ENCODE peak calls at places on chromosomes 4 and X, in seven cellular contexts. One of them, this sample, is unnamed.

GRCh38 chr4:32268949-32269348 is 1548.8 kb downstream of the PCDH7 start:
- DNase-seq in WERI-Rb-1: no peak
- DNase-seq in GM13976: no peak
- DNase-seq in left ventricle myocardium inferior: no peak
- DNase-seq in AG04450: no peak
- DNase-seq in GM20000: no peak
- DNase-seq in pancreas: no peak
- DNase-seq in this sample: no peak

GRCh38 chrX:89021964-89022363 is 274.9 kb downstream of the CPXCR1 start:
- DNase-seq in WERI-Rb-1: no peak
- DNase-seq in GM13976: no peak
- DNase-seq in left ventricle myocardium inferior: no peak
- DNase-seq in AG04450: no peak
- DNase-seq in GM20000: no peak
- DNase-seq in pancreas: no peak
- DNase-seq in this sample: no peak

GRCh38 chr4:38805530-38806145 is 1.0 kb upstream of the TLR1 start:
- DNase-seq in WERI-Rb-1: no peak
- DNase-seq in GM13976: peak; percentile 71
- DNase-seq in left ventricle myocardium inferior: peak; percentile 17
- DNase-seq in AG04450: no peak
- DNase-seq in GM20000: peak; percentile 86
- DNase-seq in pancreas: no peak
- DNase-seq in this sample: no peak

GRCh38 chr4:1318488-1319213 is 28.4 kb upstream of the UVSSA start:
- DNase-seq in WERI-Rb-1: peak; percentile 47
- DNase-seq in GM13976: no peak
- DNase-seq in left ventricle myocardium inferior: peak; percentile 10
- DNase-seq in AG04450: no peak
- DNase-seq in GM20000: no peak
- DNase-seq in pancreas: no peak
- DNase-seq in this sample: no peak

GRCh38 chr4:5751918-5752802 is 41.2 kb downstream of the EVC start:
- DNase-seq in WERI-Rb-1: peak; percentile 97
- DNase-seq in GM13976: no peak
- DNase-seq in left ventricle myocardium inferior: no peak
- DNase-seq in AG04450: no peak
- DNase-seq in GM20000: no peak
- DNase-seq in pancreas: no peak
- DNase-seq in this sample: no peak

GRCh38 chr4:108636246-108636645 is 14.2 kb upstream of the OSTC start:
- DNase-seq in WERI-Rb-1: no peak
- DNase-seq in GM13976: no peak
- DNase-seq in left ventricle myocardium inferior: no peak
- DNase-seq in AG04450: no peak
- DNase-seq in GM20000: no peak
- DNase-seq in pancreas: no peak
- DNase-seq in this sample: no peak

GRCh38 chr4:146621-147020 is 22.3 kb downstream of the ZNF718 start:
- DNase-seq in WERI-Rb-1: no peak
- DNase-seq in GM13976: no peak
- DNase-seq in left ventricle myocardium inferior: no peak
- DNase-seq in AG04450: no peak
- DNase-seq in GM20000: no peak
- DNase-seq in pancreas: no peak
- DNase-seq in this sample: no peak

GRCh38 chr4:164488114-164488513 is 265.8 kb upstream of the SMIM31 start:
- DNase-seq in WERI-Rb-1: no peak
- DNase-seq in GM13976: no peak
- DNase-seq in left ventricle myocardium inferior: no peak
- DNase-seq in AG04450: no peak
- DNase-seq in GM20000: no peak
- DNase-seq in pancreas: no peak
- DNase-seq in this sample: no peak

GRCh38 chr4:40626183-40626990 is 3.3 kb downstream of the RBM47 start:
- DNase-seq in WERI-Rb-1: no peak
- DNase-seq in GM13976: no peak
- DNase-seq in left ventricle myocardium inferior: no peak
- DNase-seq in AG04450: no peak
- DNase-seq in GM20000: no peak
- DNase-seq in pancreas: no peak
- DNase-seq in this sample: no peak

GRCh38 chr4:152309418-152309817 is 226.5 kb downstream of the FBXW7 start:
- DNase-seq in WERI-Rb-1: no peak
- DNase-seq in GM13976: no peak
- DNase-seq in left ventricle myocardium inferior: no peak
- DNase-seq in AG04450: no peak
- DNase-seq in GM20000: no peak
- DNase-seq in pancreas: no peak
- DNase-seq in this sample: no peak

GRCh38 chr4:141258558-141258957 is 37.9 kb downstream of the ZNF330 start:
- DNase-seq in WERI-Rb-1: no peak
- DNase-seq in GM13976: no peak
- DNase-seq in left ventricle myocardium inferior: no peak
- DNase-seq in AG04450: no peak
- DNase-seq in GM20000: no peak
- DNase-seq in pancreas: no peak
- DNase-seq in this sample: no peak

GRCh38 chr4:3801931-3802550 is 35.9 kb downstream of the ADRA2C start:
- DNase-seq in WERI-Rb-1: peak; percentile 72
- DNase-seq in GM13976: no peak
- DNase-seq in left ventricle myocardium inferior: no peak
- DNase-seq in AG04450: no peak
- DNase-seq in GM20000: no peak
- DNase-seq in pancreas: no peak
- DNase-seq in this sample: no peak

GRCh38 chrX:31445542-31445941 is 373.7 kb upstream of the FTHL17 start:
- DNase-seq in WERI-Rb-1: no peak
- DNase-seq in GM13976: no peak
- DNase-seq in left ventricle myocardium inferior: no peak
- DNase-seq in AG04450: no peak
- DNase-seq in GM20000: no peak
- DNase-seq in pancreas: no peak
- DNase-seq in this sample: no peak

GRCh38 chrX:9163153-9163790 is 129.3 kb upstream of the FAM9B start:
- DNase-seq in WERI-Rb-1: no peak
- DNase-seq in GM13976: no peak
- DNase-seq in left ventricle myocardium inferior: no peak
- DNase-seq in AG04450: no peak
- DNase-seq in GM20000: no peak
- DNase-seq in pancreas: no peak
- DNase-seq in this sample: no peak

GRCh38 chr4:151250706-151251105 is 26.3 kb upstream of the PRSS48 start:
- DNase-seq in WERI-Rb-1: no peak
- DNase-seq in GM13976: no peak
- DNase-seq in left ventricle myocardium inferior: no peak
- DNase-seq in AG04450: no peak
- DNase-seq in GM20000: no peak
- DNase-seq in pancreas: no peak
- DNase-seq in this sample: no peak

GRCh38 chrX:33086886-33087285 is 124.5 kb downstream of the DMD start:
- DNase-seq in WERI-Rb-1: no peak
- DNase-seq in GM13976: no peak
- DNase-seq in left ventricle myocardium inferior: no peak
- DNase-seq in AG04450: no peak
- DNase-seq in GM20000: no peak
- DNase-seq in pancreas: no peak
- DNase-seq in this sample: no peak

DNA sequence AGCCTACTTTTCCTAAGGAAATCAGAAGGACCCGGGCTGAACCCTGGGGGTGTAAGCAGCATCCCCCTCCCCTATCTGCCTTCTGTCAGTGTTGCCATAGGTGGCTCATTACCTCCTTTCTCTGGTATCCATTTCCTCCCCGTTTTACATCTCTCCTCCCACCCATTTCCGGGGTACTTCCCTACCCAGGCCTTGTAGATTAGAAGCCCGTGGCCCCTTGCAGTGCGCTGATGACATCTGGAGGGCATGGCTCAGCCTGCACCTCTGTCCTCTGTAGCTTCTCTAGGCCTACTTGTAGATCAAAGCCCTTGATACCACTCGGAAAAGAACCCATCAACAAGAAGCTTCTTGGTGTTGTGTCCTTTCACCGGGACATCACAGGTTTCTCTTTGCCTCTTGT is 71.8 kb downstream of the NBDY start:
- DNase-seq in WERI-Rb-1: no peak
- DNase-seq in GM13976: peak; percentile 59
- DNase-seq in left ventricle myocardium inferior: no peak
- DNase-seq in AG04450: no peak
- DNase-seq in GM20000: peak; percentile 24
- DNase-seq in pancreas: no peak
- DNase-seq in this sample: no peak
- TF ChIP-seq CTCF in WERI-Rb-1: no peak
- TF ChIP-seq CTCF in GM13976: no peak
- TF ChIP-seq CTCF in left ventricle myocardium inferior: no peak
- TF ChIP-seq CTCF in AG04450: no peak
- TF ChIP-seq CTCF in GM20000: no peak
- TF ChIP-seq CTCF in pancreas: no peak
- TF ChIP-seq CTCF in this sample: no peak

GRCh38 chrX:12080265-12080664 is 58.0 kb upstream of the FRMPD4 start:
- DNase-seq in WERI-Rb-1: peak; percentile 8
- DNase-seq in GM13976: peak; percentile 18
- DNase-seq in left ventricle myocardium inferior: no peak
- DNase-seq in AG04450: peak; percentile 7
- DNase-seq in GM20000: peak; percentile 6
- DNase-seq in pancreas: no peak
- DNase-seq in this sample: no peak
- TF ChIP-seq CTCF in WERI-Rb-1: peak; percentile 58
- TF ChIP-seq CTCF in GM13976: peak; percentile 35
- TF ChIP-seq CTCF in left ventricle myocardium inferior: peak; percentile 56
- TF ChIP-seq CTCF in AG04450: peak; percentile 60
- TF ChIP-seq CTCF in GM20000: peak; percentile 1
- TF ChIP-seq CTCF in pancreas: no peak
- TF ChIP-seq CTCF in this sample: peak; percentile 70

GRCh38 chr4:23614284-23614892 is 275.5 kb downstream of the PPARGC1A start:
- DNase-seq in WERI-Rb-1: peak; percentile 37
- DNase-seq in GM13976: peak; percentile 26
- DNase-seq in left ventricle myocardium inferior: no peak
- DNase-seq in AG04450: no peak
- DNase-seq in GM20000: peak; percentile 12
- DNase-seq in pancreas: no peak
- DNase-seq in this sample: no peak
- TF ChIP-seq CTCF in WERI-Rb-1: peak; percentile 72
- TF ChIP-seq CTCF in GM13976: peak; percentile 30
- TF ChIP-seq CTCF in left ventricle myocardium inferior: peak; percentile 49
- TF ChIP-seq CTCF in AG04450: peak; percentile 10
- TF ChIP-seq CTCF in GM20000: peak; percentile 2
- TF ChIP-seq CTCF in pancreas: no peak
- TF ChIP-seq CTCF in this sample: peak; percentile 51

GRCh38 chrX:20594985-20595384 is 328.3 kb upstream of the RPS6KA3 start:
- DNase-seq in WERI-Rb-1: no peak
- DNase-seq in GM13976: no peak
- DNase-seq in left ventricle myocardium inferior: no peak
- DNase-seq in AG04450: no peak
- DNase-seq in GM20000: no peak
- DNase-seq in pancreas: no peak
- DNase-seq in this sample: no peak
- TF ChIP-seq CTCF in WERI-Rb-1: peak; percentile 32
- TF ChIP-seq CTCF in GM13976: no peak
- TF ChIP-seq CTCF in left ventricle myocardium inferior: peak; percentile 8
- TF ChIP-seq CTCF in AG04450: peak; percentile 32
- TF ChIP-seq CTCF in GM20000: no peak
- TF ChIP-seq CTCF in pancreas: no peak
- TF ChIP-seq CTCF in this sample: peak; percentile 54

GRCh38 chr4:133102612-133103409 is 46.3 kb upstream of the PCDH10 start:
- DNase-seq in WERI-Rb-1: no peak
- DNase-seq in GM13976: no peak
- DNase-seq in left ventricle myocardium inferior: no peak
- DNase-seq in AG04450: no peak
- DNase-seq in GM20000: no peak
- DNase-seq in pancreas: no peak
- DNase-seq in this sample: no peak
- TF ChIP-seq CTCF in WERI-Rb-1: no peak
- TF ChIP-seq CTCF in GM13976: no peak
- TF ChIP-seq CTCF in left ventricle myocardium inferior: no peak
- TF ChIP-seq CTCF in AG04450: no peak
- TF ChIP-seq CTCF in GM20000: no peak
- TF ChIP-seq CTCF in pancreas: no peak
- TF ChIP-seq CTCF in this sample: no peak

GRCh38 chr4:71201817-71202576 is 136.8 kb upstream of the SLC4A4 start:
- DNase-seq in WERI-Rb-1: no peak
- DNase-seq in GM13976: no peak
- DNase-seq in left ventricle myocardium inferior: no peak
- DNase-seq in AG04450: no peak
- DNase-seq in GM20000: no peak
- DNase-seq in pancreas: no peak
- DNase-seq in this sample: no peak
- TF ChIP-seq CTCF in WERI-Rb-1: no peak
- TF ChIP-seq CTCF in GM13976: no peak
- TF ChIP-seq CTCF in left ventricle myocardium inferior: no peak
- TF ChIP-seq CTCF in AG04450: no peak
- TF ChIP-seq CTCF in GM20000: no peak
- TF ChIP-seq CTCF in pancreas: no peak
- TF ChIP-seq CTCF in this sample: no peak

GRCh38 chr4:99614491-99614890 is 39.9 kb downstream of the MTTP start:
- DNase-seq in WERI-Rb-1: no peak
- DNase-seq in GM13976: no peak
- DNase-seq in left ventricle myocardium inferior: no peak
- DNase-seq in AG04450: no peak
- DNase-seq in GM20000: no peak
- DNase-seq in pancreas: no peak
- DNase-seq in this sample: no peak

GRCh38 chr4:99617374-99617773 is 40.3 kb downstream of the C4orf54 start:
- DNase-seq in WERI-Rb-1: no peak
- DNase-seq in GM13976: no peak
- DNase-seq in left ventricle myocardium inferior: no peak
- DNase-seq in AG04450: no peak
- DNase-seq in GM20000: no peak
- DNase-seq in pancreas: no peak
- DNase-seq in this sample: no peak

GRCh38 chr4:99612704-99613103 is 38.1 kb downstream of the MTTP start:
- DNase-seq in WERI-Rb-1: no peak
- DNase-seq in GM13976: no peak
- DNase-seq in left ventricle myocardium inferior: no peak
- DNase-seq in AG04450: no peak
- DNase-seq in GM20000: no peak
- DNase-seq in pancreas: peak; percentile 31
- DNase-seq in this sample: no peak

GRCh38 chr4:99612281-99612680 is 37.7 kb downstream of the MTTP start:
- DNase-seq in WERI-Rb-1: no peak
- DNase-seq in GM13976: no peak
- DNase-seq in left ventricle myocardium inferior: no peak
- DNase-seq in AG04450: no peak
- DNase-seq in GM20000: no peak
- DNase-seq in pancreas: no peak
- DNase-seq in this sample: no peak

DNA sequence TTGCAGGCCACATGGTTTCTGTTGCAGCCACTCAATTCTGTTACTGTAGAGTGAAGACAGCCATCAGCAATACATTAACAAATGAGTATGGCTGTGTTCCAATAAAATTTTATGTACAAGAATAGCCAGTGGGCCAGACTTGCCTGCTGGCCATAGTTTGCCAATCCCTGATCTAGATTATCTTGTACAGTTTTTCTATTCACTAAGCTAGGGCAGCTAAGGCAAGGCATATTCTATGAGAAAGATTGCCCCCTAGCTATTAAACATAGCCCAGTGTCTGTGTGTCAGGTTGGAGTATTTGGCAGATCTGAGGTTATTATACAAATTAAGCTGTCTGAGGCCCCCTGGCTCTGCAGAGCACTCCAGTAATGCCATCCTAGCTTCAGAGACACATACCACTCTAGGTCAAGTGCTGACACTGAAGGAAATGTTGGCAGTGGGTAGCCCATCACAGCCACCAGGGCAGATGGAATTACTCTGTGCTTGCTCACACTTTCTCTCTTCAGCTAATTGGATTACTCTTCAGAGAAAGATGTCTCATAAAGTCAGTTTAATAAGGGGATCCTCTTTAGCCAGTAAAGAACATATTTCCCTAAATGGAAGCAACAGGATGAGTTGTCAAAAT is 40.7 kb downstream of the MTTP start:
- DNase-seq in WERI-Rb-1: peak; percentile 17
- DNase-seq in GM13976: no peak
- DNase-seq in left ventricle myocardium inferior: peak; percentile 16
- DNase-seq in AG04450: no peak
- DNase-seq in GM20000: no peak
- DNase-seq in pancreas: no peak
- DNase-seq in this sample: no peak
- TF ChIP-seq CTCF in WERI-Rb-1: no peak
- TF ChIP-seq CTCF in GM13976: peak; percentile 5
- TF ChIP-seq CTCF in left ventricle myocardium inferior: peak; percentile 25
- TF ChIP-seq CTCF in AG04450: no peak
- TF ChIP-seq CTCF in GM20000: no peak
- TF ChIP-seq CTCF in pancreas: no peak
- TF ChIP-seq CTCF in this sample: no peak